ENCODE peak calls at places on chromosomes 4 and X, in four cellular contexts. U is K562, W is GM12878, Y is HepG2. J is an unnamed sample.

GRCh38 chr4:164956766-164957643 is 20.5 kb downstream of the TRIM61 start:
- DNase-seq in W (peak; percentile 39), U (peak; percentile 17), Y (no peak), J (peak; percentile 69)

GRCh38 chr4:185833055-185833598 is 21.1 kb upstream of the SORBS2 start:
- DNase-seq in W (no peak), U (no peak), Y (peak; percentile 66), J (no peak)

GRCh38 chr4:48175806-48176205 is 41.8 kb upstream of the TXK start:
- DNase-seq in Y (no peak), U (no peak), W (no peak), J (no peak)

GRCh38 chr4:41172772-41173171 is 41.6 kb downstream of the APBB2 start:
- DNase-seq in W (no peak), Y (no peak), U (no peak), J (no peak)

GRCh38 chr4:37438880-37439279 is 194.3 kb downstream of the NWD2 start:
- DNase-seq in W (no peak), U (no peak), Y (no peak), J (no peak)

GRCh38 chrX:1462596-1463251 is 10.0 kb upstream of the ASMTL start:
- DNase-seq in U (no peak), Y (no peak), W (no peak), J (no peak)

GRCh38 chrX:149372861-149373260 is 132.2 kb downstream of the IDS start:
- DNase-seq in Y (no peak), W (no peak), U (no peak), J (no peak)

GRCh38 chrX:30735839-30736238 is 82.6 kb downstream of the GK start:
- DNase-seq in W (peak; percentile 35), Y (peak; percentile 53), U (peak; percentile 48), J (peak; percentile 25)

GRCh38 chrX:139708067-139708466 is at the start of gene MCF2:
- DNase-seq in W (no peak), Y (no peak), U (no peak), J (no peak)

GRCh38 chr4:163344147-163345050 is 707 bp downstream of the NPY5R start:
- DNase-seq in Y (no peak), W (no peak), U (no peak), J (no peak)

GRCh38 chr4:78545275-78546246 is 6.0 kb upstream of the ANXA3 start:
- DNase-seq in Y (no peak), W (no peak), U (no peak), J (no peak)

GRCh38 chrX:7606253-7606652 is 236.7 kb upstream of the VCX start:
- DNase-seq in W (no peak), Y (no peak), U (no peak), J (no peak)

GRCh38 chr4:53784112-53784511 is 192.8 kb upstream of the LNX1 start:
- DNase-seq in Y (no peak), W (no peak), U (no peak), J (no peak)

GRCh38 chr4:53783208-53783859 is 192.0 kb upstream of the LNX1 start:
- DNase-seq in Y (no peak), W (no peak), U (no peak), J (no peak)

GRCh38 chr4:53781614-53782467 is 190.6 kb upstream of the LNX1 start:
- DNase-seq in U (no peak), W (no peak), Y (peak; percentile 66), J (no peak)

GRCh38 chr4:53780736-53781400 is 189.6 kb upstream of the LNX1 start:
- DNase-seq in U (no peak), W (no peak), Y (no peak), J (no peak)

DNA sequence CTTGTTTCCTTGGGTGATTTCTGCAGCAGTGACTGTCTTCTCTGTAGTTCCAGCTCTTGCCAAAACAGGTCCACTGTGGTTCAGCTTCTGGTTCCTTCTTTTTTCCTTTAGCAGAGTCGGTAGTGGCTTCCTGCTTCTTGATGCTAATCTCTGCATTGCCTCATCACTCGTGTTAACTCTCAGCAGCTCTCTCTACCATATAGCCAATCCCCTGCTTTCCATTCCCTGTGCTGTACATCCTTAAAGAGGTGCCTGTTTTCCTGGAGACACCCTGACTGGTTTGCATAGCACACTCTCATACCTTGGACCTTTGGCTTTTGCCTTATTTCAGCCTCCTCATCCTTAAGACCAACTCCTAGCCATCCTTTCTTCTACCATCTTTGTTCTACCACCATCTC is 191.2 kb upstream of the LNX1 start:
- DNase-seq in Y (no peak), U (no peak), W (no peak), J (no peak)
- H2AFZ ChIP-seq in Y (no peak overlapping the region), U (no peak overlapping the region), W (no peak overlapping the region), J (peak overlapping the region; percentile 62)

GRCh38 chr4:3330682-3331081 is 37.9 kb downstream of the RGS12 start:
- DNase-seq in W (no peak), U (no peak), Y (no peak), J (no peak)

GRCh38 chr4:3331511-3332394 is 38.9 kb downstream of the RGS12 start:
- DNase-seq in Y (no peak), W (no peak), U (no peak), J (no peak)

GRCh38 chr4:3332498-3332897 is 39.7 kb downstream of the RGS12 start:
- DNase-seq in W (no peak), U (no peak), Y (no peak), J (no peak)

GRCh38 chr4:3329887-3330286 is 37.1 kb downstream of the RGS12 start:
- DNase-seq in W (no peak), Y (no peak), U (no peak), J (no peak)

GRCh38 chr4:3328814-3329663 is 36.2 kb downstream of the RGS12 start:
- DNase-seq in Y (no peak), U (no peak), W (no peak), J (no peak)
- TF ChIP-seq BRCA1 in Y (no peak), U (no peak), W (no peak), J (no peak)

GRCh38 chrX:40167240-40168182 is 69.8 kb upstream of the BCOR start:
- DNase-seq in W (no peak), Y (no peak), U (no peak), J (peak; percentile 60)
- H2AFZ ChIP-seq in W (no peak overlapping the region), Y (no peak overlapping the region), U (peak overlapping the region; percentile 44), J (no peak overlapping the region)

DNA sequence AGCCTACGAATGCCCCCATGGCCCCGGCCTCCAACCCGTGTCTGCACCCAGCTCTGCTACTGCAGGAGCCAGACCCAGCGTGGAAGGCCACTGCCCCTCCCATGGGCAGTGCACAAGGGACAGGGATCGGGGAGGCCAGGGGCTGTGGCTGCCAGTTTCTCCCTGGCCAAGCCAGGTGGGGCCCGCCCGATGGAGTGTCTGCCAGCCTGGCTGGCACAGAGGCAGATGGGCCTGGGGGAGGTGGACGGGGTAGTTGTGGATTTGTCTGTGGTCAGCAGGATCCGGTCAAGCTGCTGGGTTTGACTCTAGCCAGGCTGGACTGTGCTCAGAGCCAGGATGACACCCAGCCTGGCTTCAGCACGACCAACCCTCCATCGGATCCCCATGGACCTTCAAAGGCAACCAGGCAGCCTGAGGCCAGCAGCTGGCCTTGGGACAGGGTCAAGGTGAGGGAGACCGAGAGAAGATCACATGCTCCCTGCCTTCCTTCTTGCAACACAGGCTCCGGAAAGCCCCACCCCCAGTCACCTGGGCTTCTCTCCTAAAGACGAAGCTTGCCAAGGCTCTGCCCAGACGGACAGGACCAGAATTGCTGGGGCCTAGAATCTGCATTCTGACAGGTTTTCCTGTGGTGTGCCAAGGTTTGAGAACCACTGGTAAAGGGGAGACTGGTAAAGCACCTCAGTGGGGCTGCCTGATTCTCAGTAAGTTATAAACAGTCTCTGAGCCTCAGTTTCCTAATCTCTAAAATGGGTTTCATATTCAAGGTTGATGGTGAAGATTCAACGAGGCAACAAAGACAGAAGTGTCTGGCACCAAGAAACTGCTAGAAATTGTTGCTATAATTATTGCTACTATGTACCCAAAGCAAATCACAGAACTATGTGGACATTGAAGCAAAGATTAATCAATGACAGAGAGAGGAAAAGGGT is 78.6 kb downstream of the PPP2R2C start:
- DNase-seq in U (no peak), W (no peak), Y (peak; percentile 18), J (no peak)
- TF ChIP-seq BRCA1 in U (no peak), W (no peak), Y (no peak), J (no peak)

GRCh38 chr4:143292858-143293257 is 43.8 kb upstream of the GAB1 start:
- DNase-seq in Y (no peak), U (no peak), W (no peak), J (no peak)
- H2AFZ ChIP-seq in Y (no peak overlapping the region), U (no peak overlapping the region), W (no peak overlapping the region), J (no peak overlapping the region)

DNA sequence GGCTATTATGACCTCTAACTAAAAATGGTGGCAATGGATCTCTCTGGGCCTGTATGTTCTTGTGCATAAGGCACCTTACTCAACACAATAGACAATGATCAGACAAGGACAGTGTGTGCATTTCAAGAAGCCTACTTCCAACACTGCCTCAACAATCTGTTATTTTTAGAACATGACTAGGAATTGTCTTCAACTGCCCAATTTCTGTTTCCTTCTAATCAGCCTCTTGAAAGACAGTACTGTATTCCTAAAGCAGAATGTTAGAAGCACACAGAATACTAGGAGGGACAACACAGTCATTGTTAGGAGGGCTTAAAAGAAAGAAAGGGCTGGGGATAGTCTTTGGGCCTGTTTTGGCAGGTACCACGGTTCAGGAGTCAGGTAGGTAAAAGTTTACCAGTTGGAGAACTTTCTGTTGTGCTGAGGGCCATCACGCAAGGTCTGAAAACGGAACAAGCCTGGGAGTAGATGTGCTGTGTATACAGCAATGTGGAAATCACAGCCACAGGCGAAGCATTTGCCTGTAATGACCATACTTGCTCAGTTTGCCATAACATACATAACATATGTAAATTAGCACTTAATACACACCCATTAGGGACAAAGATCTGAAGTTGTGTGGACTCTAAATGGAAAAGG is 100.8 kb upstream of the ATXN3L start:
- DNase-seq in Y (no peak), W (no peak), U (no peak), J (no peak)
- TF ChIP-seq BRCA1 in Y (no peak), W (no peak), U (no peak), J (no peak)

GRCh38 chr4:145525291-145525740 is 43.7 kb downstream of the SMAD1 start:
- DNase-seq in U (no peak), W (no peak), Y (no peak), J (no peak)

GRCh38 chr4:145520172-145520571 is 38.5 kb downstream of the SMAD1 start:
- DNase-seq in W (no peak), Y (no peak), U (no peak), J (no peak)

GRCh38 chr4:145521282-145521681 is 39.6 kb downstream of the SMAD1 start:
- DNase-seq in W (no peak), Y (no peak), U (no peak), J (no peak)

GRCh38 chr4:145524535-145524934 is 42.9 kb downstream of the SMAD1 start:
- DNase-seq in Y (no peak), U (no peak), W (no peak), J (no peak)

GRCh38 chr4:145523117-145523516 is 41.5 kb downstream of the SMAD1 start:
- DNase-seq in Y (no peak), U (no peak), W (no peak), J (no peak)
- H2AFZ ChIP-seq in Y (no peak overlapping the region), U (no peak overlapping the region), W (no peak overlapping the region), J (no peak overlapping the region)

GRCh38 chr4:105153749-105154148 is 7.1 kb downstream of the TET2 start:
- DNase-seq in Y (no peak), U (no peak), W (no peak), J (no peak)
- TF ChIP-seq BRCA1 in Y (no peak), U (no peak), W (no peak), J (no peak)